ENCODE peak calls at places on chromosome 11, in six cellular contexts. X is gastrocnemius medialis; A is effector memory CD4-positive, alpha-beta T cell; M is WERI-Rb-1; R is brain microvascular endothelial cell; Q is heart right ventricle. T is an unnamed sample.

GRCh38 chr11:26243426-26243825 is 88.5 kb upstream of the ANO3 start:
- DNase-seq in M (no peak), Q (no peak), A (no peak), R (no peak), X (no peak), T (no peak)

GRCh38 chr11:35144811-35145210 is 5.8 kb downstream of the CD44 start:
- DNase-seq in R (peak; percentile 28), X (no peak), A (no peak), M (no peak), Q (no peak), T (no peak)

GRCh38 chr11:65692367-65692766 is 19.7 kb upstream of the KAT5 start:
- DNase-seq in M (no peak), Q (no peak), R (no peak), A (no peak), X (no peak), T (no peak)

GRCh38 chr11:133078591-133079179 is 453.6 kb downstream of the OPCML start:
- DNase-seq in X (no peak), M (peak; percentile 57), Q (peak; percentile 37), A (no peak), R (peak; percentile 37), T (peak; percentile 18)

GRCh38 chr11:75465701-75466531 is 32.9 kb upstream of the KLHL35 start:
- DNase-seq in Q (no peak), A (no peak), R (peak; percentile 19), M (peak; percentile 41), X (no peak), T (no peak)

GRCh38 chr11:118918128-118918685 is 7.5 kb downstream of the BCL9L start:
- DNase-seq in X (peak; percentile 79), A (no peak), Q (peak; percentile 75), R (peak; percentile 94), M (peak; percentile 69), T (peak; percentile 28)

GRCh38 chr11:34977039-34977906 is 60.9 kb downstream of the PDHX start:
- DNase-seq in Q (no peak), A (no peak), X (no peak), R (peak; percentile 40), M (no peak), T (no peak)

GRCh38 chr11:134521001-134521400 is 109.0 kb upstream of the B3GAT1 start:
- DNase-seq in X (no peak), R (no peak), A (no peak), Q (no peak), M (no peak), T (no peak)

GRCh38 chr11:70233511-70233919 is 30.4 kb downstream of the FADD start:
- DNase-seq in R (peak; percentile 89), Q (no peak), M (no peak), X (no peak), A (no peak), T (no peak)

GRCh38 chr11:59201376-59201775 is 11.4 kb downstream of the MPEG1 start:
- DNase-seq in X (no peak), A (no peak), R (no peak), M (no peak), Q (no peak), T (no peak)

GRCh38 chr11:90204407-90204806 is 18.4 kb downstream of the CHORDC1 start:
- DNase-seq in M (no peak), X (no peak), R (no peak), Q (no peak), A (no peak), T (no peak)

GRCh38 chr11:877565-877964 is 33.0 kb downstream of the CHID1 start:
- DNase-seq in M (peak; percentile 55), R (no peak), Q (no peak), A (no peak), X (no peak), T (no peak)

GRCh38 chr11:64767344-64768299 is 7.8 kb upstream of the PYGM start:
- DNase-seq in R (peak; percentile 63), X (no peak), M (peak; percentile 83), A (peak; percentile 57), Q (no peak), T (no peak)

GRCh38 chr11:44671234-44671633 is 55.5 kb upstream of the TSPAN18 start:
- DNase-seq in A (no peak), X (no peak), R (no peak), M (no peak), Q (no peak), T (no peak)

GRCh38 chr11:86464509-86465221 is 90.0 kb downstream of the CCDC81 start:
- DNase-seq in R (no peak), M (no peak), X (no peak), Q (no peak), A (no peak), T (no peak)

GRCh38 chr11:68345776-68346728 is 33.7 kb downstream of the LRP5 start:
- DNase-seq in X (no peak), A (no peak), M (no peak), R (no peak), Q (peak; percentile 79), T (no peak)

GRCh38 chr11:32435152-32435480 is 223 bp downstream of the WT1 start:
- DNase-seq in X (no peak), A (no peak), Q (no peak), M (no peak), R (no peak), T (no peak)

GRCh38 chr11:22807855-22808558 is 21.6 kb downstream of the SVIP start:
- DNase-seq in R (no peak), M (no peak), Q (no peak), X (no peak), A (no peak), T (no peak)

GRCh38 chr11:111870887-111871692 is at the start of gene ALG9:
- DNase-seq in X (peak; percentile 66), Q (peak; percentile 88), A (peak; percentile 77), M (peak; percentile 90), R (peak; percentile 85), T (peak; percentile 76)

GRCh38 chr11:65314501-65315203 is at the start of gene CDC42EP2:
- DNase-seq in M (peak; percentile 84), A (peak; percentile 64), X (peak; percentile 71), R (peak; percentile 73), Q (peak; percentile 93), T (peak; percentile 88)

GRCh38 chr11:28461846-28462245 is 353.7 kb downstream of the METTL15 start:
- DNase-seq in Q (no peak), M (no peak), A (no peak), X (no peak), R (no peak), T (no peak)

GRCh38 chr11:9858822-9859221 is 194.9 kb downstream of the SWAP70 start:
- DNase-seq in A (no peak), X (no peak), Q (no peak), R (no peak), M (no peak), T (no peak)

GRCh38 chr11:37988031-37988430 is 1390.0 kb upstream of the RAG2 start:
- DNase-seq in Q (no peak), X (no peak), A (no peak), R (peak; percentile 42), M (no peak), T (no peak)

GRCh38 chr11:126339866-126340434 is 15.5 kb upstream of the ST3GAL4 start:
- DNase-seq in M (no peak), R (no peak), X (peak; percentile 54), Q (peak; percentile 79), A (no peak), T (no peak)

GRCh38 chr11:75560644-75561043 is 1.4 kb upstream of the SERPINH1 start:
- DNase-seq in X (no peak), Q (no peak), A (no peak), M (no peak), R (no peak), T (no peak)

GRCh38 chr11:132125855-132126841 is 755.7 kb downstream of the NTM start:
- DNase-seq in Q (no peak), A (no peak), X (peak; percentile 6), M (peak; percentile 9), R (no peak), T (peak; percentile 29)

GRCh38 chr11:14342906-14343305 is 16.1 kb downstream of the RRAS2 start:
- DNase-seq in R (no peak), A (no peak), M (no peak), X (no peak), Q (no peak), T (no peak)
- H3K27ac ChIP-seq in R (no peak overlapping the region), A (no peak overlapping the region), M (no peak overlapping the region), X (no peak overlapping the region), Q (no peak overlapping the region), T (no peak overlapping the region)

GRCh38 chr11:12205330-12205729 is 94.9 kb downstream of the MICAL2 start:
- DNase-seq in Q (no peak), R (no peak), M (no peak), X (no peak), A (no peak), T (no peak)
- H3K27ac ChIP-seq in Q (no peak overlapping the region), R (peak overlapping the region; percentile 99), M (no peak overlapping the region), X (no peak overlapping the region), A (no peak overlapping the region), T (no peak overlapping the region)

GRCh38 chr11:76604081-76604601 is 66.4 kb downstream of the LRRC32 start:
- DNase-seq in Q (no peak), M (no peak), R (no peak), A (no peak), X (no peak), T (no peak)

GRCh38 chr11:76604652-76605241 is 65.8 kb downstream of the LRRC32 start:
- DNase-seq in A (no peak), R (no peak), M (no peak), X (no peak), Q (peak; percentile 68), T (peak; percentile 21)

GRCh38 chr11:76606102-76606793 is 64.3 kb downstream of the LRRC32 start:
- DNase-seq in Q (peak; percentile 47), X (no peak), A (no peak), R (no peak), M (no peak), T (no peak)

GRCh38 chr11:76607431-76607830 is 63.1 kb downstream of the LRRC32 start:
- DNase-seq in R (no peak), Q (no peak), A (no peak), M (no peak), X (no peak), T (no peak)

GRCh38 chr11:76605338-76606074 is 65.0 kb downstream of the LRRC32 start:
- DNase-seq in M (no peak), Q (no peak), A (no peak), X (no peak), R (no peak), T (no peak)
- H3K27ac ChIP-seq in M (no peak overlapping the region), Q (peak overlapping the region; percentile 55), A (no peak overlapping the region), X (no peak overlapping the region), R (no peak overlapping the region), T (no peak overlapping the region)

GRCh38 chr11:63614136-63614664 is at the start of gene PLAAT3:
- DNase-seq in Q (peak; percentile 90), R (no peak), X (peak; percentile 63), M (peak; percentile 34), A (peak; percentile 4), T (peak; percentile 60)
- H3K27ac ChIP-seq in Q (peak within 1 kb of the TSS; percentile 94), R (no peak within 1 kb of the TSS), X (peak within 1 kb of the TSS; percentile 85), M (no peak within 1 kb of the TSS), A (peak within 1 kb of the TSS; percentile 23), T (peak within 1 kb of the TSS; percentile 99)

T was measured in substantia nigra.